ENCODE peak calls at places on chromosomes 4 and X, in seven cellular contexts. S is NCI-H1105, E is bronchial epithelial cell, P is aorta, Z is GM13976, C is fibroblast of the conjunctiva, Y is dermis microvascular lymphatic vessel endothelial cell. W is an unnamed sample.

GRCh38 chr4:186569533-186570192 is 14.3 kb upstream of the MTNR1A start:
- DNase-seq in P (no peak), Z (no peak), C (no peak), Y (no peak), E (no peak), S (no peak), W (no peak)

GRCh38 chrX:96147645-96148044 is 537.0 kb upstream of the DIAPH2 start:
- DNase-seq in Z (no peak), P (no peak), E (no peak), Y (no peak), C (peak; percentile 0), S (no peak), W (no peak)

GRCh38 chr4:71406459-71406963 is 67.7 kb downstream of the SLC4A4 start:
- DNase-seq in E (peak; percentile 88), Z (no peak), C (no peak), P (no peak), S (no peak), Y (no peak), W (no peak)

GRCh38 chrX:150199181-150199580 is 163.9 kb upstream of the MAMLD1 start:
- DNase-seq in Z (no peak), C (no peak), E (no peak), P (no peak), Y (no peak), S (no peak), W (no peak)

GRCh38 chr4:10607206-10607605 is 77.4 kb downstream of the CLNK start:
- DNase-seq in S (no peak), Y (no peak), P (no peak), C (no peak), E (no peak), Z (no peak), W (no peak)

GRCh38 chr4:107906458-107907100 is 24.8 kb upstream of the CYP2U1 start:
- DNase-seq in Y (no peak), Z (no peak), E (no peak), C (no peak), S (no peak), P (no peak), W (no peak)

GRCh38 chrX:99901091-99901490 is 509.0 kb downstream of the PCDH19 start:
- DNase-seq in Z (no peak), C (no peak), P (no peak), E (no peak), S (peak; percentile 0), Y (no peak), W (no peak)

GRCh38 chr4:69882150-69882549 is 22.2 kb upstream of the SULT1E1 start:
- DNase-seq in E (no peak), C (no peak), Z (no peak), S (no peak), P (no peak), Y (no peak), W (no peak)

GRCh38 chr4:76195326-76195725 is 18.3 kb downstream of the SCARB2 start:
- DNase-seq in S (no peak), C (no peak), Z (no peak), Y (no peak), E (peak; percentile 63), P (no peak), W (no peak)

GRCh38 chrX:140507982-140508305 is 3.1 kb upstream of the SOX3 start:
- DNase-seq in Y (no peak), S (peak; percentile 3), P (no peak), Z (peak; percentile 11), C (no peak), E (peak; percentile 5), W (peak; percentile 21)

GRCh38 chr4:10893417-10893816 is 208.8 kb upstream of the CLNK start:
- DNase-seq in C (no peak), S (no peak), Z (peak; percentile 15), E (peak; percentile 20), P (no peak), Y (no peak), W (no peak)

GRCh38 chr4:72629540-72629939 is 60.5 kb upstream of the ADAMTS3 start:
- DNase-seq in P (no peak), C (no peak), S (no peak), Y (no peak), Z (no peak), E (peak; percentile 76), W (no peak)

GRCh38 chrX:130896816-130897508 is 6.0 kb downstream of the ENOX2 start:
- DNase-seq in Z (no peak), E (no peak), P (no peak), S (no peak), Y (no peak), C (no peak), W (no peak)

GRCh38 chr4:92304073-92304472 is 307 bp downstream of the GRID2 start:
- DNase-seq in C (no peak), Y (no peak), P (no peak), S (no peak), Z (peak; percentile 17), E (no peak), W (no peak)

GRCh38 chr4:122830392-122831095 is 3.9 kb downstream of the FGF2 start:
- DNase-seq in E (no peak), S (no peak), Z (no peak), C (peak; percentile 80), P (no peak), Y (no peak), W (no peak)

GRCh38 chr4:147793569-147793968 is 61.7 kb downstream of the ARHGAP10 start:
- DNase-seq in Y (no peak), P (no peak), E (peak; percentile 88), C (no peak), S (no peak), Z (no peak), W (no peak)